ENCODE peak calls at places on chromosomes 7 and 10, in five cellular contexts. S, R, W, L and I are unnamed samples.

GRCh38 chr7:31023877-31024276 is 28.2 kb upstream of the ADCYAP1R1 start:
- DNase-seq in S (peak; percentile 57), R (no peak), W (no peak), L (no peak), I (no peak)

GRCh38 chr10:128221128-128221527 is 94.9 kb upstream of the MKI67 start:
- DNase-seq in L (no peak), S (no peak), W (no peak), R (no peak), I (no peak)

GRCh38 chr7:22853674-22854157 is 31.1 kb upstream of the TOMM7 start:
- DNase-seq in L (peak; percentile 36), W (no peak), R (peak; percentile 58), S (peak; percentile 71), I (no peak)

GRCh38 chr10:78996449-78997129 is 72.2 kb upstream of the ZMIZ1 start:
- DNase-seq in W (no peak), L (no peak), R (no peak), S (no peak), I (no peak)

GRCh38 chr10:113689574-113689973 is 9.9 kb downstream of the CASP7 start:
- DNase-seq in R (no peak), W (no peak), L (no peak), S (no peak), I (no peak)

GRCh38 chr7:133360201-133360600 is 107.3 kb downstream of the EXOC4 start:
- DNase-seq in W (no peak), L (no peak), R (no peak), S (no peak), I (no peak)

GRCh38 chr7:34507191-34507590 is 150.8 kb upstream of the NPSR1 start:
- DNase-seq in S (no peak), R (no peak), W (no peak), L (no peak), I (no peak)

GRCh38 chr10:4532467-4532866 is 293.5 kb upstream of the AKR1E2 start:
- DNase-seq in L (peak; percentile 93), R (peak; percentile 90), S (no peak), W (no peak), I (peak; percentile 66)

GRCh38 chr10:49569031-49569765 is 30.3 kb upstream of the ERCC6 start:
- DNase-seq in S (no peak), L (peak; percentile 87), R (peak; percentile 89), W (no peak), I (no peak)

GRCh38 chr7:79298145-79298760 is 155.2 kb downstream of the MAGI2 start:
- DNase-seq in S (no peak), W (peak; percentile 49), L (peak; percentile 85), R (peak; percentile 75), I (no peak)

GRCh38 chr7:452230-452751 is 67.4 kb downstream of the PDGFA start:
- DNase-seq in S (no peak), L (no peak), R (peak; percentile 56), W (peak; percentile 79), I (no peak)

GRCh38 chr10:20890009-20890408 is 7.1 kb downstream of the NEBL start:
- DNase-seq in R (no peak), L (peak; percentile 5), S (no peak), W (peak; percentile 70), I (no peak)

GRCh38 chr7:1301812-1302310 is 69.2 kb downstream of the UNCX start:
- DNase-seq in S (no peak), L (no peak), R (no peak), W (no peak), I (no peak)

GRCh38 chr7:133186060-133186459 is 66.8 kb upstream of the EXOC4 start:
- DNase-seq in R (no peak), W (no peak), S (no peak), L (no peak), I (no peak)

GRCh38 chr10:121838931-121839330 is 88.9 kb downstream of the ATE1 start:
- DNase-seq in R (no peak), L (no peak), S (no peak), W (no peak), I (no peak)

GRCh38 chr10:132849546-132850031 is 63.6 kb upstream of the NKX6-2 start:
- DNase-seq in L (no peak), S (no peak), W (peak; percentile 38), R (no peak), I (no peak)

GRCh38 chr7:87316846-87317545 is 28.5 kb upstream of the CROT start:
- DNase-seq in R (peak; percentile 88), L (peak; percentile 82), W (no peak), S (no peak), I (peak; percentile 55)

GRCh38 chr10:47165711-47166404 is 134.1 kb upstream of the GDF10 start:
- DNase-seq in R (peak; percentile 72), S (peak; percentile 48), W (no peak), L (peak; percentile 84), I (peak; percentile 15)

GRCh38 chr7:153616808-153617207 is 435.4 kb upstream of the DPP6 start:
- DNase-seq in R (no peak), S (no peak), L (no peak), W (peak; percentile 55), I (no peak)

GRCh38 chr10:45160266-45160665 is 155.1 kb downstream of the OR13A1 start:
- DNase-seq in W (no peak), S (no peak), R (peak; percentile 13), L (peak; percentile 95), I (peak; percentile 41)

GRCh38 chr10:114508376-114508775 is 104.1 kb upstream of the AFAP1L2 start:
- DNase-seq in W (no peak), R (no peak), S (no peak), L (no peak), I (no peak)

GRCh38 chr7:69605070-69605469 is 6.8 kb downstream of the AUTS2 start:
- DNase-seq in R (no peak), W (no peak), S (no peak), L (no peak), I (no peak)

GRCh38 chr7:20164420-20165145 is 52.6 kb downstream of the MACC1 start:
- DNase-seq in W (no peak), L (peak; percentile 68), R (peak; percentile 76), S (no peak), I (no peak)

GRCh38 chr7:128257458-128257857 is 16.4 kb downstream of the LEP start:
- DNase-seq in L (no peak), S (no peak), W (no peak), R (no peak), I (no peak)

GRCh38 chr10:86215021-86215420 is 151.6 kb downstream of the GRID1 start:
- DNase-seq in W (no peak), R (no peak), S (no peak), L (no peak), I (no peak)

GRCh38 chr7:100476903-100477870 is 1.8 kb downstream of the TSC22D4 start:
- DNase-seq in R (peak; percentile 52), L (no peak), S (no peak), W (peak; percentile 81), I (no peak)

GRCh38 chr10:122286872-122287271 is 15.8 kb downstream of the BTBD16 start:
- DNase-seq in L (peak; percentile 37), R (peak; percentile 91), W (peak; percentile 84), S (no peak), I (peak; percentile 51)

GRCh38 chr7:111460695-111461094 is 101.6 kb downstream of the IMMP2L start:
- DNase-seq in L (no peak), S (no peak), W (no peak), R (no peak), I (no peak)

GRCh38 chr7:18680576-18680975 is 185.0 kb downstream of the HDAC9 start:
- DNase-seq in W (no peak), S (no peak), R (no peak), L (no peak), I (no peak)

GRCh38 chr7:2242541-2243482 is 786 bp downstream of the NUDT1 start:
- DNase-seq in W (peak; percentile 83), S (peak; percentile 17), L (no peak), R (peak; percentile 69), I (no peak)

GRCh38 chr10:49144021-49144720 is 10.3 kb upstream of the FAM170B start:
- DNase-seq in L (no peak), R (peak; percentile 61), W (no peak), S (no peak), I (no peak)

DNA sequence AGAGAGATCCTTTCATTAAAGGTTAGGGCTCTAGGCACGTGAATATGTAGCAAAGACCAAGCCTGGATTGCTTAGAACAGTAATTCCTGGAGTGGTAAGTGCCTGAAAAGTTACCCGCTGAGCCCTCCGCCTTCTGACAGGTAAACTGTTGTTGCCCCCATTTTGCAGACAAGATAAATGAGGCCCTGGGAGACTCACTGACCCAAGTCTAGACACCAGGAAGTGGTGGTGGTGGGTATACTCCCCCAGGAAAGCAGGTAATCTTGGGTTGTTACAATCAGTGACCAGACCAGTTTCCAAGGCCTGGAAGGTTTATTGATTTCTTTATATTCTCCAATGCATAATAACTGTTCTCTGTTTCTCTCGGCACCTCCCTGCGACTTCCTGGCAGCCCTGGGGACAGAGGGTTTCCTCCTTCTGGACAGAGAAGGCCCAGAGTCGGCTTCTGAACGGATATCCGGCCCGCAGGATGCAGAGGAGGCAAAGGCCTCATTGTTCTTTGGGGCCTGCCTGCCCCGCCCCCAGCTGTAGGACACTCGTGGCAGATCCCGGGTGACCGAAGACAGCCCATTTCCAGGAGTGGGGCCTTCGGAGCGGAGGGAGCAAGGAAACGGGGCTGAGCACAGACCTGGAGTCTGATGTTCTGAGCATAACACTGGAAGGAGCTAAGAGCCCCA is 1.3 kb upstream of the GRK5 start:
- DNase-seq in W (peak; percentile 74), S (no peak), L (no peak), R (no peak), I (no peak)
- H3K4me3 ChIP-seq in W (peak overlapping the region; percentile 76), S (peak overlapping the region; percentile 48), L (peak overlapping the region; percentile 64), R (peak overlapping the region; percentile 86), I (peak overlapping the region; percentile 74)

GRCh38 chr7:101891936-101892640 is 74.7 kb downstream of the CUX1 start:
- DNase-seq in S (no peak), L (peak; percentile 58), R (peak; percentile 65), W (no peak), I (no peak)
- H3K4me3 ChIP-seq in S (no peak overlapping the region), L (no peak overlapping the region), R (no peak overlapping the region), W (no peak overlapping the region), I (no peak overlapping the region)

DNA sequence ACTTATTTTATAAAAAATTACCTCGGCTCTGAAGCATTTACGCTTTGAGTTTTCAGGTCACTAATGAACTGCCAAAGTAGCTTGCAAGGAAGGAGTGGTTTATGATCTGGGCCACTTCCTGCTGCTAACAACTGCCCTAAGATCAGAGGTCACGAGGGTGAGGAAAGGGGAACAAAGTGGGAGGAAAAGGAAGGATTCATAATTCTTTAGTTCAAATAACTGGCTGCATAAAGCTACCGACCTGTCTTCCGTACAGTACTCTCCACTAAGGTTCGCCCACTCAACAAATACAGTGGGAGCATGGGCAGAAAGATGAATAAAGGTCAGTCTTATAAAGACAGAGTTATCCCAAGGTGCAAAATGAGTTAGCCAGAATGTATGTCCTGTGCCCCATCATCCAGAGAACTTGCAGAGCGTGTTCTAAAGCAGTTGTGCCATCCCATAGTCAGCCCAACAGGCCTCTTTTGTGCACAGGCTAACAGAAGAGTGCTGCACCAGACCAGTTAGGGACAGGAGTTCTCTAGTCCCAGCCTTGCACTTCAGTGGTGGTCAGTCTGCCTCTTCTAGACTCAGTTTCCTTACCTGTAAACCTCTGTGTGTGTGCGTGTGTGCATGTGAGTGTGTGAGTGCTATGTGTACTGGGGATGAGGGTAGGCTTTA is 65.9 kb downstream of the CREB3L2 start:
- DNase-seq in W (no peak), L (no peak), R (no peak), S (no peak), I (no peak)
- H3K4me3 ChIP-seq in W (no peak overlapping the region), L (no peak overlapping the region), R (no peak overlapping the region), S (peak overlapping the region; percentile 95), I (no peak overlapping the region)

DNA sequence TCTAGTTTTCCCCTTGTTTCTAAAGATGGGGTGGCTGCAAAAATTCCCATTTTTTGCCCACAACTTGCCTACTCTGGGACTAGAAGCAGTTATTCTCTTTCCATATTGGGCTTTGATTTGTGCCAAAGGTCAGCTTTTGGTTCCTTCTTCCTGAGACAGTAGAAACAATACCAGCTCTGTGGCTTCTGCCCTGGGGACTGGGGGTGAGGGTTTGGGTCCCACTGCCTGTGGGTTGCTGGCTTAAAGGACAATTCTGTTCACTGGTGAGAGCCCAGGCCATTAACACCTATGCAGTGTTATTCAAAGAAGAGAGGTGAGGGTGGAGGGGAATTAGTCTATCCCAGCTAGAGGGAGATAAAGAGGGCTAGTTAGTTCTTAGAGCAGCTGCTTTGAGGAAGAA is 171.5 kb downstream of the CPEB3 start:
- DNase-seq in W (peak; percentile 73), L (no peak), R (no peak), S (no peak), I (no peak)
- H3K4me3 ChIP-seq in W (no peak overlapping the region), L (no peak overlapping the region), R (no peak overlapping the region), S (no peak overlapping the region), I (no peak overlapping the region)